ENCODE peak calls at places on chromosomes 13 and 19, in five cellular contexts. One of them, this sample, is unnamed.

GRCh38 chr19:15812059-15812722 is 3.3 kb downstream of the OR10H1 start:
- DNase-seq in AG04450: no peak
- DNase-seq in neural progenitor cell: no peak
- DNase-seq in body of pancreas: no peak
- DNase-seq in coronary artery: no peak
- DNase-seq in this sample: no peak

GRCh38 chr19:10961763-10962536 is 1.1 kb downstream of the SMARCA4 start:
- DNase-seq in AG04450: no peak
- DNase-seq in neural progenitor cell: peak
- DNase-seq in body of pancreas: no peak
- DNase-seq in coronary artery: no peak
- DNase-seq in this sample: no peak

GRCh38 chr13:51583875-51584730 is at the start of gene WDFY2:
- DNase-seq in AG04450: peak
- DNase-seq in neural progenitor cell: peak
- DNase-seq in body of pancreas: peak
- DNase-seq in coronary artery: peak
- DNase-seq in this sample: peak

GRCh38 chr19:38634757-38635482 is 12.5 kb upstream of the ACTN4 start:
- DNase-seq in AG04450: peak
- DNase-seq in neural progenitor cell: peak
- DNase-seq in body of pancreas: peak
- DNase-seq in coronary artery: no peak
- DNase-seq in this sample: peak

GRCh38 chr19:8403098-8403819 is 9.8 kb upstream of the MARCHF2 start:
- DNase-seq in AG04450: no peak
- DNase-seq in neural progenitor cell: no peak
- DNase-seq in body of pancreas: no peak
- DNase-seq in coronary artery: no peak
- DNase-seq in this sample: no peak

GRCh38 chr13:111183959-111184684 is 69.0 kb downstream of the ARHGEF7 start:
- DNase-seq in AG04450: no peak
- DNase-seq in neural progenitor cell: no peak
- DNase-seq in body of pancreas: no peak
- DNase-seq in coronary artery: no peak
- DNase-seq in this sample: no peak

GRCh38 chr13:39023761-39024160 is 14.1 kb downstream of the PROSER1 start:
- DNase-seq in AG04450: no peak
- DNase-seq in neural progenitor cell: no peak
- DNase-seq in body of pancreas: no peak
- DNase-seq in coronary artery: no peak
- DNase-seq in this sample: no peak

GRCh38 chr13:113001251-113002140 is 32.5 kb downstream of the MCF2L start:
- DNase-seq in AG04450: no peak
- DNase-seq in neural progenitor cell: peak
- DNase-seq in body of pancreas: peak
- DNase-seq in coronary artery: no peak
- DNase-seq in this sample: peak

GRCh38 chr19:34662919-34663318 is 14.0 kb downstream of the SCGB2B2 start:
- DNase-seq in AG04450: no peak
- DNase-seq in neural progenitor cell: peak
- DNase-seq in body of pancreas: no peak
- DNase-seq in coronary artery: no peak
- DNase-seq in this sample: no peak

GRCh38 chr19:46979770-46980105 is 39.9 kb upstream of the NPAS1 start:
- DNase-seq in AG04450: no peak
- DNase-seq in neural progenitor cell: peak
- DNase-seq in body of pancreas: no peak
- DNase-seq in coronary artery: no peak
- DNase-seq in this sample: no peak

GRCh38 chr19:33348301-33349010 is 25.1 kb upstream of the CEBPG start:
- DNase-seq in AG04450: no peak
- DNase-seq in neural progenitor cell: no peak
- DNase-seq in body of pancreas: no peak
- DNase-seq in coronary artery: no peak
- DNase-seq in this sample: no peak

GRCh38 chr19:33346665-33347064 is 26.8 kb upstream of the CEBPG start:
- DNase-seq in AG04450: no peak
- DNase-seq in neural progenitor cell: no peak
- DNase-seq in body of pancreas: no peak
- DNase-seq in coronary artery: no peak
- DNase-seq in this sample: no peak

GRCh38 chr19:33347300-33347699 is 26.2 kb upstream of the CEBPG start:
- DNase-seq in AG04450: no peak
- DNase-seq in neural progenitor cell: no peak
- DNase-seq in body of pancreas: no peak
- DNase-seq in coronary artery: no peak
- DNase-seq in this sample: no peak

GRCh38 chr19:33349319-33350289 is 23.9 kb upstream of the CEBPG start:
- DNase-seq in AG04450: no peak
- DNase-seq in neural progenitor cell: no peak
- DNase-seq in body of pancreas: no peak
- DNase-seq in coronary artery: no peak
- DNase-seq in this sample: no peak

DNA sequence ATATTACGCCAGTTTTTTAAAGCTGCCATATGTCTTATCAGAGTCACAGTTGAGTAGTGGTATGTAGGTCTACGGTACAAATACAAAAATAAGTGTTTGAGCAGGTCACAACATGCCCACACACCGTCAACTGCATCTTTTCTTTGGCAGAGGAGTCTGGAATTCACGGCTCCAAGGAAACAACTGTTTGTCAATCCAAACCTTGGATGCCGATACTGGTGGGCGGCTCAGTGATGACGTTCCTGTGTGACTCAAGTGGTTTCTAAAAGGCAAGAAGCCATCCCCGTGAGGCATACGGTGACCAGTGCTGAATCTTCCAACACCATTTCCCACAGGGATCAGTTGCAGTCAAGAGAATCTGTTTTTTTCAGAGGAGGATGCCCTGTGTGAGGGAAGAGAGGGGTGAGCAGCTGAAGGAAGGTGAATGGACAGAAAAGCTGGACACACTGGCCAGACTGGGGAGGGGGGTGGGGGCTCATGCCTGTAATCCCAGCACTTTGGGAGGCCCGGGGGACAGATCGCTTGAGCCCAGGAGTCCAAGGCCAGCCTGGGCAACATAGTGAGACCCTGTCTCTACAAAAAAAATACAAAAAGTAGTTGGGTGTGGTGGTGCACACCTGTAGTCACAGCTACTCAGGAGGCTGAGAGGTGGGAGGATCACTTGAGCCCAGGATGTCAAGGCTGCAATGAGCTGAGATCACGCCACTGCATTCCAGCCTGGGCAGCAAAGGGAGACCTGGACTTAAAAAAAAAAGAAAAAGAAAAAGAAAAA is 22.8 kb upstream of the CEBPG start:
- DNase-seq in AG04450: no peak
- DNase-seq in neural progenitor cell: no peak
- DNase-seq in body of pancreas: no peak
- DNase-seq in coronary artery: no peak
- DNase-seq in this sample: peak
- H3K27ac ChIP-seq in AG04450: no peak
- H3K27ac ChIP-seq in neural progenitor cell: no peak
- H3K27ac ChIP-seq in body of pancreas: no peak
- H3K27ac ChIP-seq in coronary artery: no peak
- H3K27ac ChIP-seq in this sample: no peak

GRCh38 chr19:4367781-4368127 is 24.4 kb downstream of the MPND start:
- DNase-seq in AG04450: no peak
- DNase-seq in neural progenitor cell: no peak
- DNase-seq in body of pancreas: no peak
- DNase-seq in coronary artery: no peak
- DNase-seq in this sample: no peak

GRCh38 chr19:4366666-4367335 is 23.4 kb downstream of the MPND start:
- DNase-seq in AG04450: no peak
- DNase-seq in neural progenitor cell: no peak
- DNase-seq in body of pancreas: no peak
- DNase-seq in coronary artery: no peak
- DNase-seq in this sample: no peak

GRCh38 chr19:4365791-4366665 is 22.7 kb downstream of the MPND start:
- DNase-seq in AG04450: no peak
- DNase-seq in neural progenitor cell: no peak
- DNase-seq in body of pancreas: no peak
- DNase-seq in coronary artery: no peak
- DNase-seq in this sample: no peak

GRCh38 chr19:4368128-4368820 is 24.9 kb downstream of the MPND start:
- DNase-seq in AG04450: no peak
- DNase-seq in neural progenitor cell: no peak
- DNase-seq in body of pancreas: no peak
- DNase-seq in coronary artery: no peak
- DNase-seq in this sample: no peak

DNA sequence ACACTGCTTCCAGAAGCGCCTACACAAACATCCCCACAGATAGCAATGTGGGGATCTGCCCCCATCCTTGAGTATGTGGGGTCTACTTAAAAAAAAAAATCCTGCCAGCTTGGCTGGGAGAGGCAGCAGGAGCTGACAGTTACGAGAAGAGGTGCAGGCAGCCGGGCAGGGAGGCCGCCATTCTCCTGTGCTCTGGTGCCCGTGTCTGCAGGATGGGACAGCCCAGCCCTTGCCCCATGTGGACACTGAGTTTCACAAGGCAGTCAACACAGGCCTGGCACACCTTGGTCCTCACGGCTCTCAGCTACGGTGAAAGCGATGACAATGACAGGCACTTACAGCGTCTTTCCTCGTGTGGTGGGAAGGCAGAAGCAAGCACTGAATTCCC is 24.0 kb downstream of the MPND start:
- DNase-seq in AG04450: no peak
- DNase-seq in neural progenitor cell: no peak
- DNase-seq in body of pancreas: no peak
- DNase-seq in coronary artery: no peak
- DNase-seq in this sample: no peak
- H3K4me3 ChIP-seq in AG04450: no peak
- H3K4me3 ChIP-seq in neural progenitor cell: no peak
- H3K4me3 ChIP-seq in body of pancreas: no peak
- H3K4me3 ChIP-seq in coronary artery: no peak
- H3K4me3 ChIP-seq in this sample: no peak

GRCh38 chr13:67736646-67737420 is 506.7 kb upstream of the PCDH9 start:
- DNase-seq in AG04450: peak
- DNase-seq in neural progenitor cell: peak
- DNase-seq in body of pancreas: no peak
- DNase-seq in coronary artery: no peak
- DNase-seq in this sample: peak
- TF ChIP-seq CTCF in AG04450: peak
- TF ChIP-seq CTCF in neural progenitor cell: peak
- TF ChIP-seq CTCF in body of pancreas: no peak
- TF ChIP-seq CTCF in coronary artery: no peak
- TF ChIP-seq CTCF in this sample: peak

GRCh38 chr19:14516048-14516534 is 2.1 kb downstream of the DNAJB1 start:
- DNase-seq in AG04450: no peak
- DNase-seq in neural progenitor cell: no peak
- DNase-seq in body of pancreas: no peak
- DNase-seq in coronary artery: no peak
- DNase-seq in this sample: no peak

GRCh38 chr19:14516746-14517438 is 1.3 kb downstream of the DNAJB1 start:
- DNase-seq in AG04450: no peak
- DNase-seq in neural progenitor cell: no peak
- DNase-seq in body of pancreas: no peak
- DNase-seq in coronary artery: no peak
- DNase-seq in this sample: no peak

GRCh38 chr19:14515501-14516047 is 2.6 kb downstream of the DNAJB1 start:
- DNase-seq in AG04450: no peak
- DNase-seq in neural progenitor cell: no peak
- DNase-seq in body of pancreas: no peak
- DNase-seq in coronary artery: no peak
- DNase-seq in this sample: no peak

GRCh38 chr19:14517840-14518505 is at the start of gene DNAJB1:
- DNase-seq in AG04450: no peak
- DNase-seq in neural progenitor cell: peak
- DNase-seq in body of pancreas: peak
- DNase-seq in coronary artery: peak
- DNase-seq in this sample: peak

DNA sequence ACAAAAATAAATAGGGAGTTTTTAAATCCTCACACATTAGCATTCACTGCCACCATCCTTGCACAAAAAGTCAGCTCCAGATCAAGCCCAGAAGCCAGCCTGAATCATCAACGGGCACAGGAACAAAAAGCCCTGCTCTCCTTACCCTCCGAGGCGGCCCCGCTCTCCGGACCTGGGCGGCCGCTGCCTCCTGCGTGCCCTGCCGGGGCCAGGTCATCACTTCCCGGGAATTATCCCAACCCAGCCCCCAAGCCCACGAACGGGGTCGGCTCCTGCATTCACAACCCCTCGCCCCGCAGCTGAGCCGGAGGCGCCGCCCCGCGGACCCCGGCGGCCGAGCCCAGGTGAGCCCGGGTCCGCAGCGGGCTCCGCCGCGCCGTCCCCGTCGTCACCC is 754 bp downstream of the DNAJB1 start:
- DNase-seq in AG04450: no peak
- DNase-seq in neural progenitor cell: no peak
- DNase-seq in body of pancreas: no peak
- DNase-seq in coronary artery: no peak
- DNase-seq in this sample: no peak
- H3K27ac ChIP-seq in AG04450: no peak
- H3K27ac ChIP-seq in neural progenitor cell: no peak
- H3K27ac ChIP-seq in body of pancreas: peak
- H3K27ac ChIP-seq in coronary artery: peak
- H3K27ac ChIP-seq in this sample: peak

GRCh38 chr13:91313103-91313502 is 34.4 kb upstream of the MIR17HG start:
- DNase-seq in AG04450: no peak
- DNase-seq in neural progenitor cell: peak
- DNase-seq in body of pancreas: no peak
- DNase-seq in coronary artery: no peak
- DNase-seq in this sample: peak
- H3K4me3 ChIP-seq in AG04450: no peak
- H3K4me3 ChIP-seq in neural progenitor cell: no peak
- H3K4me3 ChIP-seq in body of pancreas: no peak
- H3K4me3 ChIP-seq in coronary artery: no peak
- H3K4me3 ChIP-seq in this sample: no peak

GRCh38 chr13:26660185-26660584 is 100.4 kb downstream of the GPR12 start:
- DNase-seq in AG04450: no peak
- DNase-seq in neural progenitor cell: no peak
- DNase-seq in body of pancreas: no peak
- DNase-seq in coronary artery: no peak
- DNase-seq in this sample: no peak

GRCh38 chr13:26658491-26658890 is 101.0 kb downstream of the WASF3 start:
- DNase-seq in AG04450: no peak
- DNase-seq in neural progenitor cell: peak
- DNase-seq in body of pancreas: no peak
- DNase-seq in coronary artery: no peak
- DNase-seq in this sample: no peak

GRCh38 chr13:26653842-26654241 is 96.4 kb downstream of the WASF3 start:
- DNase-seq in AG04450: no peak
- DNase-seq in neural progenitor cell: no peak
- DNase-seq in body of pancreas: no peak
- DNase-seq in coronary artery: no peak
- DNase-seq in this sample: no peak

GRCh38 chr13:26658972-26659371 is 101.5 kb downstream of the WASF3 start:
- DNase-seq in AG04450: no peak
- DNase-seq in neural progenitor cell: no peak
- DNase-seq in body of pancreas: no peak
- DNase-seq in coronary artery: no peak
- DNase-seq in this sample: no peak

DNA sequence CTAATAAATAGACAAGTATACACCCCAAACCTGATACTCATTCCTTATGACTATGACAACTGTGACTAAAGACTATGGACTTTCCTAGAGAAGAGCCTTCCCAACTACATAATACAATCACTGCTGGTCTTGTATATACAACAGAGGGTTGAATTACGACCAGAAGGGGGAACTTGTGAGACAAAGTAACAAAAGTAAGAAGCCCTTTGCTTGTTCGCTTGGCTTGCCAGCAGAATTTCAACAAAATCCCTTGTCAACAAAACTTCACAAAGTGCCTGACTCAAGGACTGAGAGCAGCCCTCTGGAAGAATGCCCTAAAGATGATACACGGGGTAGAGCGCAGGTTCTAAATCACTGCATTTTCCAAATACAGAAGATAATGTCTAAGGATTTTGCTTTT is 99.4 kb downstream of the WASF3 start:
- DNase-seq in AG04450: peak
- DNase-seq in neural progenitor cell: peak
- DNase-seq in body of pancreas: no peak
- DNase-seq in coronary artery: no peak
- DNase-seq in this sample: peak
- TF ChIP-seq CTCF in AG04450: peak
- TF ChIP-seq CTCF in neural progenitor cell: peak
- TF ChIP-seq CTCF in body of pancreas: no peak
- TF ChIP-seq CTCF in coronary artery: no peak
- TF ChIP-seq CTCF in this sample: peak